ENCODE peak calls at places on chromosomes 2 and 18, in ten cellular contexts. I is adrenal gland, C is lower leg skin, A is tibial nerve, E is HCT116, Z is body of pancreas, L is uterus, M is Peyer's patch, F is breast epithelium, B is HepG2. T is an unnamed sample.

GRCh38 chr2:108575132-108575966 is 41.1 kb downstream of the LIMS1 start:
- DNase-seq in E (no peak), M (no peak), I (no peak), A (no peak), F (no peak), Z (no peak), B (no peak), C (peak), L (no peak), T (no peak)

GRCh38 chr2:88600038-88600465 is 27.2 kb downstream of the EIF2AK3 start:
- DNase-seq in F (peak), L (peak), Z (peak), C (peak), M (peak), I (peak), A (no peak), B (peak), E (peak), T (peak)

GRCh38 chr2:131031431-131031841 is 61.8 kb downstream of the FAM168B start:
- DNase-seq in M (no peak), F (no peak), Z (no peak), I (no peak), B (no peak), A (no peak), E (no peak), C (no peak), L (no peak), T (no peak)

GRCh38 chr2:157487271-157487610 is 43.4 kb upstream of the CYTIP start:
- DNase-seq in M (no peak), E (no peak), A (no peak), Z (no peak), C (no peak), L (no peak), B (no peak), I (no peak), F (no peak), T (no peak)

GRCh38 chr2:22035333-22035964 is 911.7 kb downstream of the TDRD15 start:
- DNase-seq in C (no peak), F (no peak), L (no peak), E (no peak), M (no peak), I (no peak), A (no peak), B (no peak), Z (peak), T (no peak)

GRCh38 chr2:135164431-135164830 is 112.3 kb downstream of the RAB3GAP1 start:
- DNase-seq in E (no peak), B (no peak), A (no peak), M (no peak), I (no peak), Z (no peak), F (no peak), C (no peak), L (no peak), T (no peak)

GRCh38 chr2:62347563-62348270 is 151.8 kb downstream of the B3GNT2 start:
- DNase-seq in C (no peak), L (no peak), E (no peak), B (no peak), Z (no peak), I (no peak), A (no peak), F (no peak), M (no peak), T (no peak)

GRCh38 chr2:112077814-112078213 is 22.7 kb downstream of the TMEM87B start:
- DNase-seq in C (no peak), E (no peak), F (no peak), A (no peak), B (no peak), L (no peak), M (no peak), I (no peak), Z (no peak), T (no peak)

GRCh38 chr2:72934683-72935610 is 17.6 kb downstream of the EMX1 start:
- DNase-seq in M (no peak), F (no peak), L (no peak), I (no peak), E (peak), C (no peak), A (no peak), Z (peak), B (peak), T (no peak)

GRCh38 chr2:120586507-120587283 is 149.0 kb upstream of the GLI2 start:
- DNase-seq in Z (no peak), L (no peak), E (no peak), F (no peak), M (no peak), I (no peak), B (no peak), C (no peak), A (no peak), T (no peak)

GRCh38 chr2:174002679-174003078 is 37.5 kb upstream of the SP3 start:
- DNase-seq in E (no peak), C (no peak), B (no peak), F (no peak), L (no peak), A (no peak), M (no peak), Z (no peak), I (no peak), T (no peak)

GRCh38 chr2:42921721-42922120 is 129.3 kb upstream of the HAAO start:
- DNase-seq in E (no peak), F (no peak), C (no peak), M (no peak), I (no peak), Z (no peak), L (no peak), A (no peak), B (no peak), T (no peak)

GRCh38 chr2:192123847-192124246 is 70.9 kb downstream of the TMEFF2 start:
- DNase-seq in E (no peak), C (peak), B (no peak), F (no peak), A (no peak), M (no peak), Z (no peak), L (no peak), I (no peak), T (peak)

GRCh38 chr2:189819297-189819704 is 35.1 kb downstream of the PMS1 start:
- DNase-seq in C (no peak), Z (no peak), M (no peak), B (no peak), L (no peak), I (no peak), E (no peak), A (no peak), F (no peak), T (no peak)

GRCh38 chr2:3612639-3613523 is 18.0 kb downstream of the COLEC11 start:
- DNase-seq in L (no peak), M (no peak), E (no peak), A (no peak), F (no peak), B (no peak), I (no peak), C (no peak), Z (no peak), T (no peak)

GRCh38 chr2:172909454-172909853 is 166.2 kb upstream of the MAP3K20 start:
- DNase-seq in A (no peak), B (no peak), C (no peak), L (no peak), F (no peak), I (no peak), Z (no peak), E (no peak), M (no peak), T (no peak)

GRCh38 chr18:32355896-32356295 is 114.8 kb downstream of the GAREM1 start:
- DNase-seq in Z (no peak), F (no peak), E (no peak), L (no peak), M (no peak), I (no peak), A (no peak), C (no peak), B (no peak), T (no peak)

GRCh38 chr2:10871978-10872377 is 39.8 kb upstream of the KCNF1 start:
- DNase-seq in I (no peak), C (no peak), M (no peak), A (no peak), F (no peak), Z (no peak), E (no peak), B (no peak), L (no peak), T (no peak)

GRCh38 chr2:18830962-18831361 is 241.6 kb upstream of the NT5C1B start:
- DNase-seq in E (no peak), F (no peak), C (no peak), Z (peak), B (peak), I (no peak), L (no peak), A (no peak), M (no peak), T (no peak)

GRCh38 chr2:26669099-26669498 is 23.4 kb upstream of the KCNK3 start:
- DNase-seq in C (no peak), F (no peak), Z (no peak), B (no peak), I (no peak), E (no peak), M (no peak), A (no peak), L (no peak), T (no peak)

GRCh38 chr18:48942086-48942485 is 8.7 kb downstream of the SMAD7 start:
- DNase-seq in Z (no peak), B (no peak), A (no peak), E (no peak), M (no peak), F (no peak), L (no peak), C (no peak), I (no peak), T (no peak)

GRCh38 chr2:178315083-178315482 is 120.8 kb downstream of the OSBPL6 start:
- DNase-seq in M (no peak), Z (no peak), B (no peak), C (no peak), L (no peak), E (no peak), A (no peak), I (no peak), F (no peak), T (no peak)

GRCh38 chr2:134224005-134224404 is 29.9 kb upstream of the MGAT5 start:
- DNase-seq in A (no peak), L (no peak), C (no peak), E (no peak), B (no peak), I (no peak), F (no peak), M (no peak), Z (no peak), T (no peak)

GRCh38 chr2:197804758-197805597 is 585 bp downstream of the PLCL1 start:
- DNase-seq in C (peak), M (peak), F (peak), Z (peak), B (no peak), A (no peak), L (peak), E (no peak), I (peak), T (peak)

GRCh38 chr2:70684846-70685622 is 83.0 kb downstream of the ADD2 start:
- DNase-seq in C (no peak), M (no peak), L (no peak), A (no peak), F (no peak), Z (no peak), B (no peak), E (no peak), I (no peak), T (no peak)

GRCh38 chr2:158178646-158179045 is 77.0 kb downstream of the UPP2 start:
- DNase-seq in C (no peak), L (no peak), A (no peak), F (no peak), M (no peak), E (no peak), B (no peak), I (no peak), Z (no peak), T (no peak)

GRCh38 chr2:241110607-241111442 is 8.7 kb upstream of the MTERF4 start:
- DNase-seq in A (no peak), B (no peak), C (no peak), E (no peak), Z (no peak), M (peak), F (no peak), I (no peak), L (no peak), T (no peak)
- TF ChIP-seq POLR2A in A (no peak), B (no peak), C (no peak), E (no peak), Z (no peak), M (no peak), F (no peak), I (no peak), L (no peak), T (no peak)

DNA sequence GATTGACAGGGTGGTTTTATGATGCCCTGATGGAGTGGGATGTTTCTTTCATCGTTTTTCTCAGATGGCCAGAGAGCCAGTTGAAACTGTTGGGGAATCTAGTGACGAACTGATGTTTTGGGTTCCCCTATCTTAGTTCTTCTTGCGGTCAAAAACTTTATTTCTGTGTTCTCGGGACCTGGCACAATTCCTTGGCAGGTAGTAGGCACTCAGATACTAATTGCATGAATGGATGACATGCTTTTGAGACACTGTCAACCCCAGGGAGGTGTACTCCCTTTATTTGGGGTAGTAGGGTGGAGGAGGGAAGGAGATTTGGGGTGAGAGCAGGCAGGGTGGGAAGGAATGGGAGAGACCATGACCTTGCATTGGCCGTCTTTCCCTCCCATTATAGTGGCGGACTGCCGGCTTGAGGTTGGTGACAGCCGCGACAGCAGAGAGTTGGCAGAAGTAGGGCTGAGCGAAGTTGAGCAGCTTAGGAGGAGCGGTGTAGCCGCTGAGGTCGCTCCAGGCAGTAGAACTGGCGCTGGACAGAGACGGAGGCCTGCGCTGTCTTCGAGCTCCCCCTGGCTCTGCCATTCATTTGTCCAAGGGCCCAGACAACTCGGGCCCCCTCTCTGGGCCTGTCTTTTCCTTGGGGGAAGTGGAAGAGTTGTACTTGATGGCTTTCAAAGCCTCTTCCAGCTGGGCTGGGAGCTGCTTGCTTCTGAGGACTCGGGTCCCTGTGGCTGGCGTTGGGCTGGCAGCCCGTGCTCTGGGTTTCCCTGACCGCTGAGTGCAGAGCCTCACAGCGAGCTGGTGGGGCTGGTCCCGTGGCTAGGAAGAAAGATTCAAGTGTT is 2.6 kb downstream of the TET3 start:
- DNase-seq in Z (peak), L (no peak), C (no peak), I (no peak), A (no peak), F (no peak), M (peak), E (no peak), B (no peak), T (no peak)
- TF ChIP-seq CTCF in Z (peak), L (no peak), C (no peak), I (no peak), A (no peak), F (peak), M (peak), E (no peak), B (peak), T (peak)

GRCh38 chr2:96802281-96802595 is 13.8 kb upstream of the CNNM3 start:
- DNase-seq in I (no peak), F (no peak), A (no peak), L (no peak), Z (no peak), C (no peak), B (no peak), M (peak), E (no peak), T (no peak)
- TF ChIP-seq POLR2A in I (no peak), F (no peak), A (no peak), L (no peak), Z (no peak), C (no peak), B (no peak), M (no peak), E (no peak), T (no peak)

DNA sequence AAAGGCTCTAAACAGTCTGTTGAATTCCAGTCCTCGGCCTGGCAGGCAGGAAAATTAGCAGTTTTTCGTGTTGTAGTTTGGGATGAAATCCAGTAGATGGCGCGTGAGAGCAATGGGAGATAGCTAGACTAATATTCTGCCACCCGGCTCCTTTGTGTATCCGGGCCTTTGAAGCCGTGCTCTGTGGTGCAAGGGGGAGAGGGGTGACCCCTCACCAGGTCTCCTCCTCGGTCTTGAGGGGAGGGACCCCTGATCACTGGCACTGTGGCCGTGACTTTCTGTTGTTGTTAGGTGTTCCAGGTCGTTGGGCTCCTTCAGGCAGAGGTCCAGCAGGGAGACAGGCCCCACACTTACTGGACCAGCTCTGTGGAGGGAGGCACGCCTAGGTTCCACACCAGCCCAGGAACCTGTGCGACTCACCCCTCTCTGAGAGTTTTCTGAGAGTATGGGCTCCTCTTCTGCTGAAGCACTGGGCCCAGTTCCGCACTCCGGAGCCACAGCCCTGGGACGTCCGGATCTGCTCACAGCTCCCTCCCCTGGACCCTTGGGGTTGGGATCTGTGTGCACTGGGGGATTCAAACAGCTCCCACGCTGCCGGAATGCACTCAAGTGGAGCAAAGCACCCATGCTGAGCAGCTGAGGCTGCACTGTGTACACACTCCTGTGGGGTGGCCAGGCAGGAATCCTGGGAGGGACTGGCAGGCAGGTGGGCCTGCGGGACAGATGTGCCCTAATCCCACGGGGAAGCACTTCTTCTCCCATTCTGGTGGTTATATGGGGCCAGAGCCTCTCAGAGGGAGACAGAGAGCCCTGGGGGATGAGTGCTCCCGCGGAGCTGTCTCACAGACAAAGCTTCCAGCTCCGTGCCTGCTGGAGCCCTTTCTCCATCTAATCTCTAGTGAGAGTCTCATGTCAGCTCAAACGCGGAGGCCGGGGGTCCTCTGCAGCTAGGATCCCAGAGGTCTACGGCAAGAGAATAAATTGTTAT is 8.8 kb downstream of the GKN2 start:
- DNase-seq in M (peak), A (peak), E (peak), Z (peak), C (peak), B (peak), L (peak), I (peak), F (no peak), T (no peak)
- TF ChIP-seq CTCF in M (peak), A (peak), E (peak), Z (peak), C (no peak), B (peak), L (peak), I (peak), F (peak), T (peak)

DNA sequence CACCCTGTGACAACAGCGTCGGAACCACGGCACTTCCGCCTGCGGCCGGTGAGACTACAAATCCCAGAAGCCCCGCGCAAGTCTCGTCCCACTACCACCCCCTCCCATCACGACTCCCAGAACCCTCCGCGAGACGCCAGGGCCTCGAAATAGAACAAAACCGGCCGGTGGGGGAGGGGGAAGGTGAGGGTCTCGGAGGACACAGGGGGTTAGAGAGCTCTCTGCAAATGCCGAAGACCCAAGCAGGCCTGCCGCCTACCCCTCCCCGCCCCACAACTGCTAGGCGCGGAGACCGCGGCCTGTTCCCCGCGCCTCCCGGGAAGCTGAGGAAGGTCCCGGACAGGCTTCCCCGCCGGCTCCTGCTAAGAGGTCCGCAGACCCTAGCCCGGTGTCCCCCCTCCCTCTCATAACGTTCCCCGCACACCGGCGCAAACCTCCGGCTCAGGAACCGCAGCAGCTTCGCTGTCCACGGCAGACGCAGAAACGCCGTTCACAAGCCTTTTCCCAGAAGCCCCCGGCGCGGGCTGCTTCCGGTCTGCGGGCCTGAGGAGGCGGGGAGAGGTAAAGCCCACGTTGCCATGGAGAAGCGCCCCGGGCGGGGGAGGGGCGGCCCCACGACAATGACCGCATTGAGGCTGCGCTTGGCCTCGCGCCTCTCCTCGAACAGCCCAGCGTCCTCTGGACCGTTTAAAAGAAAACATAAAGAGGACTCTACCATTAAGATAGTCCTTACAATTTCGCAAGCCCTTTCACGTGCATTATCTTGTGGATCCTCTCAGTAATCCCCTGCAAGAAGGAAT is at the start of gene ZNF24:
- DNase-seq in B (peak), I (peak), Z (peak), E (peak), F (peak), L (peak), A (peak), C (peak), M (peak), T (peak)
- TF ChIP-seq POLR2A in B (peak), I (peak), Z (peak), E (no peak), F (peak), L (peak), A (peak), C (peak), M (peak), T (peak)

GRCh38 chr2:100708333-100708732 is 111.6 kb upstream of the NPAS2 start:
- DNase-seq in Z (no peak), B (no peak), M (no peak), E (no peak), L (no peak), I (no peak), F (no peak), A (no peak), C (no peak), T (no peak)

GRCh38 chr2:100718065-100718570 is 101.8 kb upstream of the NPAS2 start:
- DNase-seq in A (no peak), M (no peak), I (no peak), L (no peak), B (peak), E (no peak), Z (no peak), F (no peak), C (no peak), T (no peak)

GRCh38 chr2:100707016-100707947 is 112.7 kb upstream of the NPAS2 start:
- DNase-seq in L (no peak), A (no peak), E (no peak), I (no peak), Z (no peak), B (no peak), C (no peak), M (no peak), F (no peak), T (no peak)

DNA sequence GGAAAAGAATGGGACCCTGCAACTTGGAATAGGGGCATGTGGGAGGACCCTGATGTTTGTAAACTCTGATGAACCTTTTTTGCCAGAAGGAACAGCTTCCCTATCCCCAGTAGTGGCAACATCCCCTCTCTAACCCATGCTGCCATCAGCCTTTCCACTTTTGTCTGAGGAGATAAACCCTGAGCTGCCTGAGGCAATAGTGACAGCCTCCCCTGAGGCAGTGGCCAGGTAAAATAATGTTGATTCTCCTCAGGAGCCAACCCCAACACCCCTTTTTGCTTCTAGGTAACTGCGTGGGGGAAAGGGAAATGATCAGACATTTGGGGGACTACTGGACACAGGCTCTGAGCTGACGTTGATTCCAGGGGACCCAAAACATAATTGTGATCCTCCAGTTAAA is 106.8 kb upstream of the NPAS2 start:
- DNase-seq in B (no peak), Z (no peak), L (no peak), M (no peak), I (no peak), C (no peak), A (no peak), E (no peak), F (no peak), T (no peak)
- TF ChIP-seq CTCF in B (no peak), Z (no peak), L (no peak), M (no peak), I (no peak), C (no peak), A (no peak), E (no peak), F (no peak), T (no peak)